ENCODE peak calls at places on chromosomes 3 and 15, in five cellular contexts. B, I, K, F and O are unnamed samples.

GRCh38 chr3:124584552-124585391 is 145.5 kb upstream of the UMPS start:
- DNase-seq in B (no peak), I (peak), F (peak), K (peak), O (peak)

GRCh38 chr3:187807086-187807862 is 62.0 kb upstream of the BCL6 start:
- DNase-seq in B (no peak), I (no peak), K (peak), F (peak), O (peak)

GRCh38 chr15:78766041-78766440 is 45.2 kb downstream of the ADAMTS7 start:
- DNase-seq in K (no peak), B (no peak), F (no peak), I (no peak), O (no peak)

GRCh38 chr15:57259511-57260143 is 116.7 kb upstream of the CGNL1 start:
- DNase-seq in I (peak), F (no peak), B (peak), K (no peak), O (peak)

GRCh38 chr3:191158247-191158646 is 40.8 kb upstream of the OSTN start:
- DNase-seq in F (no peak), K (no peak), B (no peak), I (no peak), O (no peak)

GRCh38 chr3:194104041-194104751 is 31.8 kb upstream of the HES1 start:
- DNase-seq in B (no peak), I (no peak), K (no peak), F (no peak), O (no peak)

GRCh38 chr3:123327956-123328850 is 120.7 kb downstream of the ADCY5 start:
- DNase-seq in B (no peak), F (no peak), K (no peak), I (no peak), O (no peak)

GRCh38 chr3:186241910-186242821 is 119.9 kb downstream of the DGKG start:
- DNase-seq in I (peak), K (peak), B (no peak), F (peak), O (peak)

GRCh38 chr3:136576279-136577009 is 175.7 kb downstream of the STAG1 start:
- DNase-seq in K (no peak), I (peak), B (no peak), F (no peak), O (no peak)

GRCh38 chr3:171157286-171157685 is 130.8 kb upstream of the SLC2A2 start:
- DNase-seq in B (no peak), I (peak), K (peak), F (peak), O (no peak)

GRCh38 chr15:72491768-72492167 is 17.6 kb downstream of the ARIH1 start:
- DNase-seq in I (peak), B (no peak), F (peak), K (peak), O (peak)

GRCh38 chr15:61989698-61990097 is 70.5 kb downstream of the VPS13C start:
- DNase-seq in F (peak), I (no peak), B (no peak), K (peak), O (no peak)

GRCh38 chr15:39502616-39503195 is 78.2 kb upstream of the THBS1 start:
- DNase-seq in I (no peak), B (no peak), F (peak), K (peak), O (no peak)

GRCh38 chr3:23710555-23710954 is 95.2 kb upstream of the UBE2E1 start:
- DNase-seq in K (peak), I (peak), F (peak), B (no peak), O (peak)

GRCh38 chr15:48794697-48795134 is 16.2 kb downstream of the CEP152 start:
- DNase-seq in I (no peak), F (peak), B (peak), K (peak), O (peak)

GRCh38 chr15:71790081-71790480 is 20.3 kb upstream of the NR2E3 start:
- DNase-seq in F (no peak), K (no peak), B (no peak), I (no peak), O (peak)

GRCh38 chr15:62889734-62890505 is 152.6 kb upstream of the TPM1 start:
- DNase-seq in K (peak), I (no peak), F (peak), B (no peak), O (peak)

GRCh38 chr3:141738636-141739363 is 702 bp downstream of the RNF7 start:
- DNase-seq in F (peak), I (peak), B (no peak), K (peak), O (peak)

GRCh38 chr3:62415312-62415791 is 42.0 kb upstream of the FEZF2 start:
- DNase-seq in F (no peak), B (no peak), I (peak), K (no peak), O (no peak)

GRCh38 chr3:33717866-33718594 is at the start of gene CLASP2:
- DNase-seq in I (peak), F (peak), K (peak), B (peak), O (peak)

GRCh38 chr3:64327039-64327804 is 102.0 kb upstream of the PRICKLE2 start:
- DNase-seq in B (no peak), K (peak), I (no peak), F (peak), O (no peak)

GRCh38 chr3:14431556-14431927 is 29.1 kb downstream of the SLC6A6 start:
- DNase-seq in I (peak), B (no peak), F (no peak), K (no peak), O (no peak)

GRCh38 chr3:124315215-124316033 is 323.5 kb upstream of the ROPN1 start:
- DNase-seq in B (no peak), F (peak), K (peak), I (no peak), O (peak)

GRCh38 chr3:105967117-105967516 is 98.3 kb upstream of the CBLB start:
- DNase-seq in I (no peak), F (peak), K (peak), B (no peak), O (no peak)

GRCh38 chr15:79378394-79379158 is 53.6 kb upstream of the MINAR1 start:
- DNase-seq in K (peak), F (no peak), I (no peak), B (no peak), O (no peak)

GRCh38 chr3:179438836-179439235 is 12.4 kb downstream of the GNB4 start:
- DNase-seq in K (no peak), I (peak), B (peak), F (no peak), O (no peak)

GRCh38 chr15:66581972-66582537 is 16.3 kb upstream of the LCTL start:
- DNase-seq in K (peak), F (peak), I (no peak), B (no peak), O (no peak)

GRCh38 chr15:47587938-47588817 is 129.1 kb upstream of the SEMA6D start:
- DNase-seq in I (peak), B (no peak), F (peak), K (peak), O (no peak)

GRCh38 chr15:94164202-94164807 is 67.1 kb upstream of the MCTP2 start:
- DNase-seq in B (no peak), K (peak), I (peak), F (peak), O (peak)

GRCh38 chr3:186219211-186219638 is 110.3 kb upstream of the ETV5 start:
- DNase-seq in F (no peak), I (no peak), B (no peak), K (no peak), O (no peak)

GRCh38 chr3:152100491-152101086 is 168.1 kb upstream of the MBNL1 start:
- DNase-seq in F (no peak), I (peak), K (no peak), B (peak), O (no peak)

GRCh38 chr3:193771011-193771697 is 178.1 kb downstream of the OPA1 start:
- DNase-seq in F (no peak), K (no peak), B (no peak), I (no peak), O (no peak)

GRCh38 chr3:171874879-171875278 is 31.7 kb downstream of the TMEM212 start:
- DNase-seq in I (no peak), F (peak), B (no peak), K (peak), O (no peak)

GRCh38 chr3:105634719-105635118 is 234.1 kb downstream of the CBLB start:
- DNase-seq in I (no peak), B (no peak), K (no peak), F (no peak), O (no peak)

GRCh38 chr3:41711656-41712055 is 250.2 kb downstream of the ULK4 start:
- DNase-seq in K (peak), B (peak), I (peak), F (peak), O (peak)

GRCh38 chr3:135009014-135009413 is 214.0 kb downstream of the EPHB1 start:
- DNase-seq in K (no peak), B (no peak), F (no peak), I (no peak), O (no peak)

GRCh38 chr3:57998366-57999283 is 9.6 kb upstream of the FLNB start:
- DNase-seq in I (no peak), B (no peak), K (peak), F (peak), O (no peak)

GRCh38 chr15:85692873-85693272 is 101.9 kb downstream of the KLHL25 start:
- DNase-seq in I (no peak), K (no peak), B (peak), F (no peak), O (no peak)
- H3K4me3 ChIP-seq in I (no peak), K (no peak), B (peak), F (no peak), O (no peak)

GRCh38 chr3:43757613-43758012 is 66.9 kb downstream of the ABHD5 start:
- DNase-seq in I (no peak), F (no peak), B (no peak), K (no peak), O (no peak)

GRCh38 chr3:43754316-43754715 is 63.6 kb downstream of the ABHD5 start:
- DNase-seq in K (no peak), F (no peak), I (peak), B (no peak), O (no peak)

GRCh38 chr3:43755511-43756200 is 64.9 kb downstream of the ABHD5 start:
- DNase-seq in B (no peak), K (no peak), I (no peak), F (no peak), O (no peak)

GRCh38 chr3:43752908-43753307 is 62.2 kb downstream of the ABHD5 start:
- DNase-seq in K (no peak), B (no peak), I (no peak), F (no peak), O (no peak)

GRCh38 chr3:43753743-43754142 is 63.0 kb downstream of the ABHD5 start:
- DNase-seq in I (no peak), F (peak), B (no peak), K (peak), O (peak)
- H3K4me3 ChIP-seq in I (no peak), F (no peak), B (no peak), K (no peak), O (no peak)

GRCh38 chr15:100972975-100973350 is 53.8 kb downstream of the LRRK1 start:
- DNase-seq in F (no peak), B (no peak), K (no peak), I (peak), O (no peak)
- H3K4me3 ChIP-seq in F (no peak), B (no peak), K (peak), I (no peak), O (peak)

DNA sequence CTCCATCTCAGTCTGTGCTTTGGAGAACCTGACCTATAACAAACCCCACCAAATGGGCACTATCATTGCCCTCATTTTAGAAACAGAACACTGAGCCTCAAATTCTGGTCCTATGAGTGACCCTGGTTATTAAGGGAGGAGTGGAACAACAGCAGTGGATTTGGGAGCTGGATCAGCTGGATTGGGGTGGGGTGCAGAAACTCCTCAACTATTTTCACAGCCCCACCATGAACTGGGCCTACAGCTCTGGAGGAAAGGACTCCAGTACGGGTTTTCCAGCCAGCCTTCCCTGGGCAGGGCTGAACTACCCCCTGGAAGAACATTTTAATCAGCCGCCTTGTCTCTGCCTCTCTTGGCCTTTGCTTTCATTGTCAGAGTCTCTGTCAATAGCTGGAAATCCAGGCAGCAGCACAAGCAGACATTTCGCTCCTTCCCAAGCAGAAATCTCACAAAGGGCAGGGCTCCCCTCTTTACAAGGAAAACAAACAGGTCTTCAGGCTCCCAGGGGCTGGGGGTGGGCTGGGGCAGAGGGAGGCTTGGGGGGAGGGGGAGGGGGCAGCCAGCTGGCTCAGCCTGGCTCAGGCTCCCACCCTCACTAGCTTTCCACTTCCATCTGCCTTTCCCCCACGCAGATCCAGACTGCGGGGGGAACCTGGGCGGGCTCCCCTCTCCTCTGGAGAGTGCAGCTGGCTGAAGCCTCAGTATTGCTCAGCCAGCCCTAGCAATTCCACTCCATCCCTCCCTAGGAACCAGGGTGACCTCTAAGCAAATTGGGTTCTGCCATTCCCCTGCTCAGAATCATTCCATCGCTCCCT is 13.7 kb upstream of the TLE3 start:
- DNase-seq in B (no peak), K (peak), I (peak), F (peak), O (peak)
- H3K4me3 ChIP-seq in B (no peak), K (no peak), I (no peak), F (no peak), O (no peak)

GRCh38 chr3:182575941-182576340 is 217.4 kb upstream of the ATP11B start:
- DNase-seq in F (no peak), B (no peak), K (no peak), I (no peak), O (no peak)
- H3K4me3 ChIP-seq in F (no peak), B (no peak), K (no peak), I (no peak), O (no peak)

GRCh38 chr15:60620707-60621106 is 141.8 kb upstream of the ICE2 start:
- DNase-seq in I (peak), B (no peak), K (peak), F (peak), O (peak)
- H3K4me3 ChIP-seq in I (no peak), B (no peak), K (no peak), F (no peak), O (no peak)

GRCh38 chr3:113051827-113052226 is 61.0 kb downstream of the GTPBP8 start:
- DNase-seq in F (no peak), K (peak), B (no peak), I (peak), O (peak)
- H3K4me3 ChIP-seq in F (no peak), K (no peak), B (no peak), I (no peak), O (no peak)